ENCODE peak calls at places on chromosomes 4 and X, in seven cellular contexts. B is GM23248, F is endothelial cell of umbilical vein, C is OCI-LY7, N is SK-N-SH, L is mammary epithelial cell, Y is fibroblast of lung. I is an unnamed sample. For H3K4me1, the result is how much of the 10 kb centered on the place peaks cover.

GRCh38 chrX:118188977-118189376 is 72.4 kb upstream of the KLHL13 start:
- DNase-seq in B (no peak), F (no peak), C (no peak), N (peak), L (no peak), Y (no peak), I (no peak)

GRCh38 chrX:56833626-56834025 is 104.6 kb downstream of the NBDY start:
- DNase-seq in B (no peak), F (peak), C (no peak), N (no peak), L (peak), Y (no peak), I (no peak)

GRCh38 chr4:152165146-152165545 is 370.7 kb downstream of the FBXW7 start:
- DNase-seq in B (peak), F (no peak), C (no peak), N (no peak), L (peak), Y (no peak), I (peak)

GRCh38 chr4:52983563-52984303 is 121.6 kb downstream of the RASL11B start:
- DNase-seq in B (peak), F (peak), C (peak), N (peak), L (peak), Y (peak), I (peak)

GRCh38 chr4:90992213-90992612 is 865.0 kb downstream of the CCSER1 start:
- DNase-seq in B (no peak), F (no peak), C (no peak), N (no peak), L (no peak), Y (no peak), I (no peak)

GRCh38 chr4:576245-576821 is at the start of gene TMEM271:
- DNase-seq in B (no peak), F (no peak), C (no peak), N (peak), L (no peak), Y (no peak), I (no peak)

GRCh38 chr4:4831266-4831665 is 28.2 kb upstream of the MSX1 start:
- DNase-seq in B (no peak), F (no peak), C (no peak), N (no peak), L (no peak), Y (no peak), I (no peak)

GRCh38 chr4:137685357-137685756 is 153.1 kb upstream of the PCDH18 start:
- DNase-seq in B (peak), F (no peak), C (no peak), N (peak), L (no peak), Y (peak), I (no peak)

GRCh38 chr4:67106846-67107467 is 438.3 kb downstream of the CENPC start:
- DNase-seq in B (no peak), F (no peak), C (no peak), N (no peak), L (no peak), Y (no peak), I (no peak)

GRCh38 chr4:112167790-112168189 is 22.5 kb downstream of the FAM241A start:
- DNase-seq in B (no peak), F (no peak), C (peak), N (no peak), L (peak), Y (no peak), I (peak)

GRCh38 chr4:89625599-89626293 is 211.2 kb downstream of the SNCA start:
- DNase-seq in B (no peak), F (no peak), C (no peak), N (no peak), L (no peak), Y (no peak), I (no peak)

GRCh38 chr4:65437102-65437501 is 233.2 kb downstream of the EPHA5 start:
- DNase-seq in B (no peak), F (peak), C (no peak), N (no peak), L (no peak), Y (no peak), I (no peak)

GRCh38 chr4:151356510-151356909 is 31.1 kb upstream of the SH3D19 start:
- DNase-seq in B (peak), F (peak), C (no peak), N (no peak), L (peak), Y (no peak), I (peak)

GRCh38 chr4:53967971-53968370 is 96.4 kb downstream of the CHIC2 start:
- DNase-seq in B (peak), F (no peak), C (no peak), N (no peak), L (peak), Y (no peak), I (no peak)

GRCh38 chr4:44738615-44739014 is 12.3 kb upstream of the GNPDA2 start:
- DNase-seq in B (peak), F (no peak), C (peak), N (no peak), L (no peak), Y (peak), I (no peak)

GRCh38 chrX:24117288-24117687 is 32.2 kb upstream of the ZFX start:
- DNase-seq in B (peak), F (peak), C (no peak), N (no peak), L (peak), Y (peak), I (peak)

GRCh38 chrX:104391905-104392304 is 137.2 kb upstream of the ESX1 start:
- DNase-seq in B (no peak), F (no peak), C (no peak), N (no peak), L (no peak), Y (no peak), I (no peak)

GRCh38 chr4:47031011-47031678 is at the start of gene GABRB1:
- DNase-seq in B (peak), F (peak), C (no peak), N (peak), L (peak), Y (peak), I (no peak)

GRCh38 chrX:69060631-69061408 is 104.4 kb downstream of the PJA1 start:
- DNase-seq in B (peak), F (peak), C (no peak), N (no peak), L (peak), Y (peak), I (peak)

GRCh38 chrX:65987856-65988255 is 52.0 kb downstream of the VSIG4 start:
- DNase-seq in B (no peak), F (no peak), C (no peak), N (no peak), L (no peak), Y (no peak), I (no peak)

GRCh38 chr4:110823251-110823650 is 200.4 kb upstream of the PITX2 start:
- DNase-seq in B (peak), F (no peak), C (no peak), N (no peak), L (peak), Y (no peak), I (no peak)

GRCh38 chrX:9114245-9114644 is 80.3 kb upstream of the FAM9B start:
- DNase-seq in B (no peak), F (no peak), C (no peak), N (no peak), L (no peak), Y (no peak), I (peak)

GRCh38 chrX:101210630-101211029 is 9.0 kb upstream of the DRP2 start:
- DNase-seq in B (no peak), F (no peak), C (no peak), N (no peak), L (no peak), Y (no peak), I (no peak)

GRCh38 chr4:140609548-140610425 is 41.0 kb upstream of the UCP1 start:
- DNase-seq in B (peak), F (peak), C (peak), N (peak), L (peak), Y (peak), I (peak)

GRCh38 chr4:169311643-169312365 is 41.0 kb upstream of the SH3RF1 start:
- DNase-seq in B (peak), F (peak), C (peak), N (peak), L (peak), Y (peak), I (peak)

GRCh38 chr4:140756292-140757219 is at the start of gene TBC1D9:
- DNase-seq in B (peak), F (peak), C (peak), N (peak), L (peak), Y (peak), I (peak)

GRCh38 chr4:106583567-106583966 is 215.0 kb upstream of the GIMD1 start:
- DNase-seq in B (peak), F (peak), C (no peak), N (no peak), L (peak), Y (peak), I (peak)

GRCh38 chr4:115851918-115852766 is 738.7 kb upstream of the NDST4 start:
- DNase-seq in B (peak), F (no peak), C (peak), N (peak), L (peak), Y (no peak), I (peak)

GRCh38 chr4:149534779-149535178 is 280.9 kb downstream of the IQCM start:
- DNase-seq in B (no peak), F (no peak), C (no peak), N (no peak), L (no peak), Y (peak), I (no peak)

GRCh38 chr4:66688674-66689073 is 856.6 kb downstream of the CENPC start:
- DNase-seq in B (peak), F (peak), C (peak), N (peak), L (peak), Y (peak), I (peak)

GRCh38 chr4:177853198-177853597 is 411.0 kb upstream of the AGA start:
- DNase-seq in B (no peak), F (no peak), C (no peak), N (no peak), L (no peak), Y (no peak), I (no peak)

GRCh38 chr4:58760100-58760499 is 1649.9 kb upstream of the IGFBP7 start:
- DNase-seq in B (no peak), F (no peak), C (no peak), N (no peak), L (no peak), Y (no peak), I (peak)

GRCh38 chr4:159434496-159435241 is 331.8 kb downstream of the RAPGEF2 start:
- DNase-seq in B (peak), F (no peak), C (no peak), N (no peak), L (peak), Y (peak), I (peak)

GRCh38 chr4:175062183-175062592 is 144.0 kb downstream of the ADAM29 start:
- DNase-seq in B (no peak), F (no peak), C (no peak), N (no peak), L (no peak), Y (no peak), I (no peak)

GRCh38 chr4:89744915-89745314 is 92.0 kb downstream of the SNCA start:
- DNase-seq in B (no peak), F (no peak), C (no peak), N (no peak), L (no peak), Y (no peak), I (no peak)

GRCh38 chrX:20527458-20528099 is 260.9 kb upstream of the RPS6KA3 start:
- DNase-seq in B (peak), F (peak), C (peak), N (peak), L (no peak), Y (peak), I (peak)
- H2AFZ ChIP-seq in B (no peak), F (no peak), C (no peak), N (no peak), L (no peak), Y (no peak), I (no peak)

GRCh38 chr4:113292371-113293042 is 243.1 kb downstream of the ANK2 start:
- DNase-seq in B (peak), F (no peak), C (no peak), N (no peak), L (no peak), Y (peak), I (no peak)

GRCh38 chr4:113293043-113293560 is 243.6 kb downstream of the ANK2 start:
- DNase-seq in B (peak), F (no peak), C (no peak), N (no peak), L (no peak), Y (peak), I (no peak)

GRCh38 chr4:113293673-113294072 is 244.2 kb downstream of the ANK2 start:
- DNase-seq in B (peak), F (no peak), C (no peak), N (no peak), L (no peak), Y (no peak), I (no peak)

GRCh38 chr4:113290666-113291065 is 241.2 kb downstream of the ANK2 start:
- DNase-seq in B (no peak), F (no peak), C (no peak), N (no peak), L (no peak), Y (no peak), I (no peak)

DNA sequence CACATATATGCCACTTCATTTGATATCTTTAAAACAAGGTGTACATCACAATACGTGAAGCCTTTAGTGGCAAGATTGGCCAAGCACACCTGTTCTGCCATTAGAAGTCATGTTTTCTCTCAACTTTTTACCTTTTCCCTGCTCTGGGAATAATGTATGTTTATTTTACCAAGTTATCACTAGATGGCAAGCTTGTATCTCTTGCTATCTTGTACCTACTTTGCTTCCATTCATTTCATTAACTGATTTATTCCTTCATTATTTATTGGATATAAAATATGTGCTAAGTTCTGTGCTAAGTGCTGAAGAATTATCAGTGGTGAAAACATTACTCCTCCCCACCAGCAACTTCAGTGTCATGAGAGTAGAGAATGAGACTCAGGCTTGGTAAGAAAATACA is 245.5 kb downstream of the ANK2 start:
- DNase-seq in B (peak), F (peak), C (no peak), N (no peak), L (no peak), Y (no peak), I (no peak)
- H3K4me3 ChIP-seq in B (no peak), F (no peak), C (no peak), N (no peak), L (no peak), Y (peak), I (no peak)

GRCh38 chr4:108107729-108108382 is 60.9 kb downstream of the LEF1 start:
- DNase-seq in B (no peak), F (no peak), C (no peak), N (no peak), L (no peak), Y (no peak), I (no peak)

GRCh38 chr4:108110450-108110849 is 58.3 kb downstream of the LEF1 start:
- DNase-seq in B (no peak), F (no peak), C (no peak), N (no peak), L (no peak), Y (no peak), I (no peak)

GRCh38 chr4:108111781-108112180 is 57.0 kb downstream of the LEF1 start:
- DNase-seq in B (no peak), F (no peak), C (no peak), N (no peak), L (no peak), Y (no peak), I (no peak)

GRCh38 chr4:108109111-108109510 is 59.6 kb downstream of the LEF1 start:
- DNase-seq in B (no peak), F (no peak), C (no peak), N (no peak), L (no peak), Y (no peak), I (no peak)

DNA sequence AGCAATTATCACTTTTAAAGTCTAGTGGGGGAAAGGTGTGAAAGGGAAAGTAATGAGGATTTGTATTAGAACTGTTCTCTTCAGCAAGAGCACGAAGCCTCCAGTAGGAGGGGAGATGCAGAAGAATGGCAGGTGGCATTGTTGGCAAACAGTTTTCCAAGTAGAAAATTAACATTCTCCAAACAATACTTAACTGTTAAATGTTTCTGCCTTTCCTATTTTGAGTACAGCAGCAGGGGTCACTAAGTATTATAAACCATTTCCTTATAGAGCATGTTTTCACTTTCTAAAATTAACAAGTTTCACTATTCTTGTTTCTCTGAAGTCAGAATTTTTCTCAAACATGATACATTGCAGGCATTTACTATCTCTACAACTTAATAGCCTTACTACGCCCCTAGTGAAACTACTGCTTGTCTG is 58.7 kb downstream of the LEF1 start:
- DNase-seq in B (no peak), F (no peak), C (no peak), N (no peak), L (no peak), Y (no peak), I (no peak)
- H3K4me1 ChIP-seq in B (under half), F (under half), C (half or more), N (under half), L (under half), Y (under half), I (under half)

GRCh38 chr4:130478406-130478805 is 1382.5 kb downstream of the C4orf33 start:
- DNase-seq in B (peak), F (peak), C (no peak), N (no peak), L (peak), Y (peak), I (no peak)

GRCh38 chr4:130479674-130480073 is 1383.7 kb downstream of the C4orf33 start:
- DNase-seq in B (no peak), F (no peak), C (no peak), N (no peak), L (no peak), Y (peak), I (no peak)

DNA sequence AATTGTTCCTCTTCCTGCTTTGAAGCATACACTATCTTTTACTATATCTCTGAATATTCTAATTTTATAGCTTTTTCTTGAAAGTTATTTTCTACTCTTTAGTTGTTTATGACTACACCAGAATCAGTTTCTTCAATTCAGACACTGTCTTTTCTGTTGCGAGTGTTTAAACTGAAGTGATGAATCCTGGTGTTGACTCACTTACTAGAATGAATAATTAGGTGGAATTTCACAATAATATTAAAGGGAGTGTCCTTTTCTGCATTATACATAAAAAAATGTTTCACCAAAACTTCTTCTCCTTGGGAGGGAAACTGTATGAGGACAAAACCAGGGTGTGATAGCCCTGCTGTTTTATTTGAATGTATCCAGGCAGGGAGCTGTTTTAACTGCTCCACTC is 1383.1 kb downstream of the C4orf33 start:
- DNase-seq in B (peak), F (no peak), C (no peak), N (no peak), L (peak), Y (peak), I (peak)
- H2AFZ ChIP-seq in B (no peak), F (no peak), C (no peak), N (no peak), L (no peak), Y (no peak), I (no peak)

GRCh38 chrX:55813150-55813549 is 95.6 kb downstream of the RRAGB start:
- DNase-seq in B (no peak), F (no peak), C (no peak), N (no peak), L (no peak), Y (no peak), I (no peak)
- H3K4me3 ChIP-seq in B (no peak), F (no peak), C (no peak), N (no peak), L (no peak), Y (no peak), I (no peak)

GRCh38 chr4:143085224-143085623 is 99.5 kb upstream of the USP38 start:
- DNase-seq in B (peak), F (peak), C (no peak), N (no peak), L (no peak), Y (peak), I (peak)

GRCh38 chr4:143082698-143083097 is 102.0 kb upstream of the USP38 start:
- DNase-seq in B (no peak), F (no peak), C (no peak), N (no peak), L (no peak), Y (no peak), I (no peak)

GRCh38 chr4:143083811-143084472 is 100.8 kb upstream of the USP38 start:
- DNase-seq in B (peak), F (no peak), C (no peak), N (no peak), L (no peak), Y (peak), I (no peak)

GRCh38 chr4:143084566-143084965 is 100.2 kb upstream of the USP38 start:
- DNase-seq in B (peak), F (no peak), C (no peak), N (no peak), L (no peak), Y (no peak), I (peak)

GRCh38 chr4:143085644-143086043 is 99.1 kb upstream of the USP38 start:
- DNase-seq in B (no peak), F (no peak), C (no peak), N (no peak), L (no peak), Y (no peak), I (no peak)
- H3K4me1 ChIP-seq in B (under half), F (under half), C (under half), N (under half), L (under half), Y (under half), I (under half)

GRCh38 chr4:73816814-73817213 is 19.7 kb upstream of the CXCL6 start:
- DNase-seq in B (peak), F (peak), C (no peak), N (no peak), L (peak), Y (peak), I (peak)
- H2AFZ ChIP-seq in B (no peak), F (peak), C (no peak), N (no peak), L (no peak), Y (no peak), I (no peak)

I was measured in PC-3.